ENCODE peak calls at places on chromosomes 6 and 20, in five cellular contexts. R, Q, X, C and N are unnamed samples.

GRCh38 chr20:17651761-17652388 is 30.2 kb downstream of the RRBP1 start:
- DNase-seq in Q (peak; percentile 59), X (no peak), C (no peak), R (peak; percentile 66), N (no peak)

GRCh38 chr20:2451939-2452732 is 18.5 kb downstream of the SNRPB start:
- DNase-seq in R (no peak), C (no peak), Q (peak; percentile 78), X (peak; percentile 83), N (peak; percentile 43)

GRCh38 chr6:160261991-160262718 is 3.5 kb upstream of the SLC22A2 start:
- DNase-seq in C (no peak), Q (no peak), R (no peak), X (no peak), N (no peak)

GRCh38 chr6:158648682-158649131 is 1.1 kb upstream of the SYTL3 start:
- DNase-seq in Q (peak; percentile 7), X (peak; percentile 71), C (peak; percentile 46), R (no peak), N (no peak)

GRCh38 chr20:63567382-63568169 is 6.5 kb downstream of the HELZ2 start:
- DNase-seq in R (peak; percentile 94), C (no peak), X (no peak), Q (peak; percentile 59), N (no peak)

GRCh38 chr6:113169484-113169883 is 687.7 kb upstream of the MARCKS start:
- DNase-seq in R (no peak), Q (no peak), C (no peak), X (no peak), N (no peak)

GRCh38 chr6:126388235-126388634 is 48.3 kb downstream of the CENPW start:
- DNase-seq in R (no peak), Q (no peak), X (no peak), C (no peak), N (no peak)

GRCh38 chr6:160121981-160122380 is 366 bp downstream of the SLC22A1 start:
- DNase-seq in C (no peak), X (no peak), Q (no peak), R (peak; percentile 58), N (no peak)

GRCh38 chr6:100116409-100117194 is 122.6 kb upstream of the MCHR2 start:
- DNase-seq in X (peak; percentile 74), Q (no peak), R (no peak), C (peak; percentile 7), N (peak; percentile 55)

GRCh38 chr20:39893013-39893685 is 795.9 kb downstream of the MAFB start:
- DNase-seq in Q (no peak), C (no peak), X (no peak), R (no peak), N (no peak)

GRCh38 chr6:98467091-98467490 is 367.3 kb upstream of the POU3F2 start:
- DNase-seq in Q (no peak), C (no peak), X (no peak), R (no peak), N (no peak)

GRCh38 chr6:99307295-99307907 is 42.1 kb downstream of the FAXC start:
- DNase-seq in C (no peak), X (no peak), R (no peak), Q (no peak), N (no peak)

GRCh38 chr20:63007472-63007721 is 633 bp upstream of the BHLHE23 start:
- DNase-seq in C (no peak), Q (no peak), X (no peak), R (no peak), N (no peak)

GRCh38 chr6:150720774-150721233 is 121.1 kb downstream of the PLEKHG1 start:
- DNase-seq in C (peak; percentile 68), R (no peak), X (no peak), Q (no peak), N (no peak)

GRCh38 chr20:1912646-1913045 is 17.4 kb downstream of the SIRPA start:
- DNase-seq in R (no peak), X (no peak), Q (no peak), C (no peak), N (no peak)

GRCh38 chr6:166747644-166748595 is 120.9 kb upstream of the RPS6KA2 start:
- DNase-seq in C (no peak), R (no peak), Q (no peak), X (no peak), N (no peak)

GRCh38 chr6:55794136-55794812 is 81.1 kb downstream of the BMP5 start:
- DNase-seq in C (no peak), X (no peak), Q (no peak), R (no peak), N (no peak)

GRCh38 chr6:3918474-3918873 is 69.3 kb downstream of the FAM50B start:
- DNase-seq in C (no peak), X (no peak), R (no peak), Q (no peak), N (no peak)

GRCh38 chr6:44487611-44488010 is 100.1 kb downstream of the CDC5L start:
- DNase-seq in Q (no peak), X (no peak), R (no peak), C (no peak), N (no peak)

GRCh38 chr6:158164564-158164963 is 3.5 kb downstream of the SERAC1 start:
- DNase-seq in X (no peak), C (no peak), Q (no peak), R (no peak), N (no peak)

GRCh38 chr6:3183071-3183470 is 25.7 kb upstream of the TUBB2A start:
- DNase-seq in Q (no peak), X (no peak), R (no peak), C (no peak), N (no peak)

GRCh38 chr20:61391812-61392520 is 139.9 kb downstream of the CDH4 start:
- DNase-seq in X (no peak), Q (no peak), R (no peak), C (no peak), N (no peak)

GRCh38 chr20:11144114-11144513 is 470.3 kb upstream of the JAG1 start:
- DNase-seq in C (peak; percentile 48), X (no peak), R (no peak), Q (no peak), N (no peak)

GRCh38 chr6:118660218-118660569 is 8.8 kb upstream of the CEP85L start:
- DNase-seq in Q (no peak), X (peak; percentile 83), C (no peak), R (no peak), N (no peak)

GRCh38 chr20:32858873-32859372 is at the start of gene EFCAB8:
- DNase-seq in X (peak; percentile 22), Q (no peak), R (no peak), C (no peak), N (no peak)

GRCh38 chr20:6704132-6704861 is 63.2 kb upstream of the BMP2 start:
- DNase-seq in C (no peak), X (no peak), Q (peak; percentile 59), R (no peak), N (no peak)

GRCh38 chr6:146876271-146877151 is 277.7 kb downstream of the ADGB start:
- DNase-seq in R (no peak), X (no peak), Q (no peak), C (no peak), N (no peak)

GRCh38 chr20:49620364-49621240 is 52.7 kb upstream of the PTGIS start:
- DNase-seq in R (no peak), X (no peak), C (no peak), Q (no peak), N (no peak)

GRCh38 chr6:111517965-111518364 is 34.9 kb upstream of the REV3L start:
- DNase-seq in Q (no peak), C (no peak), X (no peak), R (no peak), N (no peak)

GRCh38 chr20:63446174-63447024 is 26.1 kb downstream of the KCNQ2 start:
- DNase-seq in R (no peak), Q (no peak), X (no peak), C (no peak), N (no peak)

GRCh38 chr6:7218586-7218985 is 94.4 kb downstream of the SSR1 start:
- DNase-seq in Q (no peak), R (no peak), C (no peak), X (no peak), N (no peak)

GRCh38 chr20:24498641-24499040 is 29.2 kb downstream of the SYNDIG1 start:
- DNase-seq in Q (no peak), X (no peak), R (peak; percentile 18), C (no peak), N (no peak)

GRCh38 chr6:166515072-166515810 is 71.2 kb downstream of the RAMACL start:
- DNase-seq in R (no peak), Q (no peak), X (no peak), C (peak; percentile 56), N (no peak)

GRCh38 chr20:45290677-45291355 is 15.8 kb upstream of the RBPJL start:
- DNase-seq in X (peak; percentile 83), R (peak; percentile 89), Q (peak; percentile 88), C (no peak), N (peak; percentile 80)

GRCh38 chr6:33432546-33432945 is 12.7 kb downstream of the SYNGAP1 start:
- DNase-seq in R (no peak), C (no peak), Q (no peak), X (no peak), N (no peak)
- H3K4me3 ChIP-seq in R (no peak overlapping the region), C (no peak overlapping the region), Q (no peak overlapping the region), X (peak overlapping the region; percentile 9), N (no peak overlapping the region)

DNA sequence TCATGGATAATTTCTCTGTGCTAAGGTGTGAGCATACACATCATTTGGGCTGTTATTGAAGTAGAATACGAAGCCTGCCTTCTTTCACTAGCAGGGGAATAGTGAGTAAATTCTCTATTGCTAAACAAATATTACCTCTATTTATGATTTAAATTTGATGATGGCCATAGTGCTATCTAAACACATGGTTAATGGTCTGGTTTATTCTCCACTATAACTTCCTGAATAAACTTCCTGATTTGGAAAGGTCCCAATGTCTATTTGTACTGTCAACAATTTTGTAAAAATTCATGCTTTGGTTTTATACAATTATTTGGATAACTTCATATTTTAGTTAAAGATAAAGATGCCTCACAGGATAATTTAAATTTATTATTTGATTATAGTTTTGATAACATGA is 400.8 kb downstream of the ARHGAP18 start:
- DNase-seq in X (no peak), Q (no peak), C (no peak), R (no peak), N (no peak)
- H3K4me1 ChIP-seq in X (no peaks in the 10 kb centered on the region), Q (no peaks in the 10 kb centered on the region), C (peaks cover 3% of the 10 kb centered on the region), R (no peaks in the 10 kb centered on the region), N (no peaks in the 10 kb centered on the region)

GRCh38 chr6:149716181-149716580 is 1.7 kb downstream of the LATS1 start:
- DNase-seq in Q (peak; percentile 7), R (no peak), C (no peak), X (no peak), N (no peak)
- H3K4me3 ChIP-seq in Q (peak overlapping the region; percentile 93), R (peak overlapping the region; percentile 96), C (peak overlapping the region; percentile 78), X (peak overlapping the region; percentile 46), N (no peak overlapping the region)

DNA sequence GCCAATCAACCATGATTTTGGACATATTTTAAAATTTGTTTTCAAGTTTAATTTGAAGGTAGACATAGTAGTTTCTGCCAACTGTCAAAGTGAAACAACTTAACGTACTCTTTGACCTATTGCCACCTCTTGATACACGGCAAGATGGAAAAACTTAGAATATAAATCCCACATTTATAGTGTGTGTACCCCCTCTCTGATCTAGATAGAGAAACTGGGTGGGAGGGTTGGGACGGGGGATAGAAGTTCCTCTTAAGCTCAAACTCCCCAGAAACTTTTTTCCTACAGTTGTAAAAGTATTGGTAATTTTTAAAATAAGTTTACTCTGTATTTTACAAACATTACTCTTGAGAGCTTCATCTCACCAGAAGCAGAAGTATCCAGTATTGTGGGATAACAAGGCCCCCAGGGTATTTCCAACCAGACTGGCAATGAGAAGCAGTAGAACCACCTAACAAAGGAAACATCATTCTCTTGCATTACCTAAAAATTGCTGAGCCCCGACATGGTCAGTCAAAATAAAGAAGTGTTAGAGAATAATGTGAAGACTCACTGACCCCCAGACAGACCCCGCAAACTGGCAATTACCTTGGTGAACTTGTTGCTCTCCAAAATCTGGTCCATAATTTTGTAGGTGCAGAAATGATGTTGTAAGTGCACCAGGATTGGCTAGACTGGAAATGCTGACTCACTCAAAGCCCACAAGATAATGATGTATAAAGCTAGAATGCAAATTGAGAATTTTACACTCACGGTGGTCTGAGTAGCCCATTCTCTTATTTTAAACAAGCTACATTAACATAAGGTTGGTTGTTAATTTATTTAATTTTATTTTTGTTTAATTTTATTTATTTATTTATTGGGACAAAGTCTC is 74.7 kb upstream of the TNFAIP3 start:
- DNase-seq in R (no peak), C (no peak), X (no peak), Q (no peak), N (no peak)
- H3K4me1 ChIP-seq in R (peaks cover 13% of the 10 kb centered on the region), C (peaks cover 7% of the 10 kb centered on the region), X (peaks cover 4% of the 10 kb centered on the region), Q (no peaks in the 10 kb centered on the region), N (no peaks in the 10 kb centered on the region)